ENCODE peak calls at places on chromosomes 11 and 22, in four cellular contexts. X, E, J and U are unnamed samples.

GRCh38 chr22:42468841-42469240 is 36.6 kb upstream of the NFAM1 start:
- DNase-seq in X (no peak), E (no peak), J (no peak), U (peak)

GRCh38 chr11:68828155-68828931 is 13.4 kb downstream of the CPT1A start:
- DNase-seq in X (no peak), E (no peak), J (no peak), U (no peak)

GRCh38 chr11:95229199-95230053 is 1.6 kb downstream of the SESN3 start:
- DNase-seq in X (peak), E (peak), J (no peak), U (no peak)

GRCh38 chr11:72767203-72768062 is 15.2 kb upstream of the ARAP1 start:
- DNase-seq in X (no peak), E (no peak), J (no peak), U (no peak)

GRCh38 chr11:42890773-42891172 is 421.0 kb upstream of the API5 start:
- DNase-seq in X (no peak), E (no peak), J (no peak), U (no peak)

GRCh38 chr11:94151903-94152677 is 23.4 kb downstream of the PANX1 start:
- DNase-seq in X (peak), E (no peak), J (no peak), U (peak)

GRCh38 chr11:47185305-47186075 is 744 bp downstream of the PACSIN3 start:
- DNase-seq in X (peak), E (no peak), J (no peak), U (peak)

GRCh38 chr11:18192988-18193387 is 20.4 kb downstream of the MRGPRX4 start:
- DNase-seq in X (no peak), E (no peak), J (no peak), U (no peak)

GRCh38 chr11:133835258-133836075 is 9.8 kb downstream of the SPATA19 start:
- DNase-seq in X (peak), E (no peak), J (peak), U (peak)

GRCh38 chr11:106456651-106457050 is 379.2 kb downstream of the AASDHPPT start:
- DNase-seq in X (no peak), E (no peak), J (no peak), U (peak)

GRCh38 chr11:46675949-46676348 is 24.5 kb downstream of the ARHGAP1 start:
- DNase-seq in X (no peak), E (no peak), J (no peak), U (no peak)

GRCh38 chr11:123111465-123111864 is 49.5 kb upstream of the HSPA8 start:
- DNase-seq in X (peak), E (peak), J (no peak), U (no peak)

GRCh38 chr11:32400196-32400595 is 35.1 kb downstream of the WT1 start:
- DNase-seq in X (no peak), E (no peak), J (no peak), U (peak)

GRCh38 chr22:35905894-35906293 is 122.7 kb downstream of the RBFOX2 start:
- DNase-seq in X (no peak), E (no peak), J (no peak), U (no peak)

GRCh38 chr11:109726061-109726460 is 304.1 kb downstream of the C11orf87 start:
- DNase-seq in X (no peak), E (no peak), J (no peak), U (no peak)

GRCh38 chr11:46170797-46171196 is 49.5 kb upstream of the PHF21A start:
- DNase-seq in X (no peak), E (no peak), J (no peak), U (no peak)

GRCh38 chr11:60842688-60843605 is 1.0 kb downstream of the CCDC86 start:
- DNase-seq in X (peak), E (no peak), J (no peak), U (no peak)

GRCh38 chr11:97856666-97857065 is 1164.1 kb upstream of the CNTN5 start:
- DNase-seq in X (no peak), E (no peak), J (no peak), U (no peak)

GRCh38 chr11:109696191-109696897 is 274.4 kb downstream of the C11orf87 start:
- DNase-seq in X (no peak), E (no peak), J (no peak), U (peak)

GRCh38 chr22:43922123-43922522 is 1.5 kb upstream of the PNPLA3 start:
- DNase-seq in X (no peak), E (no peak), J (no peak), U (no peak)

GRCh38 chr11:47267858-47268257 is 2.1 kb upstream of the MADD start:
- DNase-seq in X (no peak), E (no peak), J (no peak), U (no peak)

GRCh38 chr11:30348035-30348434 is 25.1 kb downstream of the ARL14EP start:
- DNase-seq in X (no peak), E (no peak), J (no peak), U (no peak)

GRCh38 chr11:120645639-120646038 is 134.1 kb downstream of the GRIK4 start:
- DNase-seq in X (no peak), E (no peak), J (no peak), U (no peak)

GRCh38 chr22:47400701-47401591 is 638.5 kb downstream of the TBC1D22A start:
- DNase-seq in X (no peak), E (no peak), J (no peak), U (no peak)

GRCh38 chr11:57529012-57529411 is 1.5 kb downstream of the TIMM10 start:
- DNase-seq in X (no peak), E (no peak), J (no peak), U (no peak)

DNA sequence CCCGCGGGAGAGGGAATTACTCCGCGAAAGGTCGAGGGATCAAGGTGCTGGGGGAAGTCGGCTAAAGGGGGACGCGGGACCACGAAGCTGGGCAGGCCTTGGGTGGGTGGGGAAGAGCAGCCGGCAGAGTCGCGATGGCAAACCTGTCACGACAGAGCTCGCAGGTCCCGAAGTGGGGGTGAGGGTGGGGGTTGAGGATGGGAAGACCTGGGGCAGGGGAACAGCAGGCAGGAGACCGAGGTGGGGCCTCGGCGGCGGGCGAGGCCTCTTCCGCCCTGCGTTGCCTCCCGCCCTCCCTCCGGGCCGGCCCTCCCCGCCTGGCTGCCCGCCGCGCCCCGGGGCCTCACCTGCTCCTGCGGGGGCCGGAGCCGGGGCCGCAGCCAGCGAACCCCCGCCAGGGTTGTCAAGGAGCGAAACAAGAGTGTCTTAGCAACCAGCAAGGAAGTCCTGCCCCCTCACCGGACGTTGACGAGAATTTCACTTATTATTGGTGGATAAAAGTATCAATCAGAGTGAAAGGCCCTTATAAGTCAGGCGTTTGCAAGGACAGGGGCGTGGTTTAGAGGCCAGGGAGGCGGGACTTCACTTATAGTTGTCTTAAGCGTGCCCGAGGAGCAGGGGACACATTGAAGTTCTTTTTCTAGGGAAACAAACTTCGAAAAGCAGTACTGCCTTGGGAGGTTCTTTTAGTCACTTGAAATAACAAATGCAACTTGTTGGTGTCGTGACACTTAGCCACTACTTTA is at the start of gene DNAL4:
- DNase-seq in X (peak), E (peak), J (peak), U (peak)
- H3K27ac ChIP-seq in X (peak), E (no peak), J (peak), U (peak)

GRCh38 chr11:117856892-117857291 is 19.6 kb downstream of the FXYD6 start:
- DNase-seq in X (no peak), E (no peak), J (no peak), U (no peak)

GRCh38 chr11:117856252-117856651 is 20.2 kb downstream of the FXYD6 start:
- DNase-seq in X (no peak), E (no peak), J (no peak), U (no peak)

GRCh38 chr11:117859713-117860112 is 16.7 kb downstream of the FXYD6 start:
- DNase-seq in X (no peak), E (no peak), J (no peak), U (no peak)

GRCh38 chr11:117859061-117859460 is 17.4 kb downstream of the FXYD6 start:
- DNase-seq in X (no peak), E (no peak), J (no peak), U (no peak)

GRCh38 chr11:117857734-117858369 is 18.6 kb downstream of the FXYD6 start:
- DNase-seq in X (no peak), E (no peak), J (no peak), U (no peak)
- H3K27ac ChIP-seq in X (no peak), E (no peak), J (no peak), U (no peak)

DNA sequence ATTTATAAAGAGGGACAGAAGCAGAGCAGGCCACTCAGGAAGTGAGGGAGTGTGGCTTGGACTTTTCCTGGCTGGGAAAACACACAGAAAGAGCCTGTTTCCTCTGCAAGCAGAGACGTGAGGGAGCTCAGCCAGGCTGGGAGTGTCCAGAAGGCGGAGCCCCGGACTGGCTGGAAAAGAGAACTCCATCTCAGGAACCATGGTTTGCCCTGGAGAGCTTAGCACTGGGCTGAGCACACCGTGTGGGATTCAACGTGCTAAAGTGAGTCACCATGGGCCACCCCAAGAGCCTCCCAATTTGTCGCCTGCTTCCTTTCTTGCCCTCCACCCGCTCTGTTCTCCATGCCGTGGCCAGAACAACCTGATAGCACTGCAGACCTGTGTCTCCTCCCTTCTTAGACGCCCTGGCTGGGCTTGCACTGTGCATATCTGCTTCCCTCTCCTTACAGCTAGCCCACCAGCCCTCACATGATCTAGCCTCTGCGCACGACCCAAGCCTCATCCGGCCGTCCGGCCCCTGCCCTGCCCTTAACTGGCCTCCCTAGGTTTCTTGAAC is 51.8 kb downstream of the GALNT18 start:
- DNase-seq in X (peak), E (no peak), J (no peak), U (no peak)
- H3K27ac ChIP-seq in X (no peak), E (no peak), J (peak), U (no peak)

GRCh38 chr11:3046190-3046589 is 11.0 kb downstream of the CARS1 start:
- DNase-seq in X (no peak), E (no peak), J (no peak), U (no peak)

GRCh38 chr11:3042496-3043314 is 14.5 kb downstream of the CARS1 start:
- DNase-seq in X (no peak), E (no peak), J (no peak), U (no peak)

GRCh38 chr11:3043315-3043871 is 13.8 kb downstream of the CARS1 start:
- DNase-seq in X (no peak), E (no peak), J (no peak), U (no peak)

GRCh38 chr11:3044915-3045314 is 12.3 kb downstream of the CARS1 start:
- DNase-seq in X (no peak), E (no peak), J (no peak), U (no peak)

DNA sequence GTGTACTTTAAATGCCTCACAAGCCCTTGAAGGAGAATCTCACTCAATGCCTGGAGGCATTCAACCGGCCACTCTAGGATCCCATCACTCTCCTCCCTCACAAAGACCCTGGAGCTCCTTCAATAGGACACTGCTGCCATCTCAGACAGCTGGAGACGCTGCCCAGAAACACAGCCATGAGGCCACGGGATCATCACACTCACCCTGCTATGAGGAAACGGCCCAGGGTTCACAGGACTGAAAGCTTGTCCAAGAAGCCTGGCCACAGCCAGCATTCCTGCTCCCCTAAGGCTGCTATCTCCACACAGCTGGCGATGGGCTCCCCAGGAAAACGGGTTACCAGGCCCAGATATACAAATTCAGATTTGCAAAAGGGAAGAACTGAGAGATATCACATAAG is 13.2 kb downstream of the CARS1 start:
- DNase-seq in X (no peak), E (no peak), J (no peak), U (no peak)
- H3K27ac ChIP-seq in X (peak), E (no peak), J (no peak), U (no peak)

GRCh38 chr11:111539426-111540113 is 950 bp upstream of the LAYN start:
- DNase-seq in X (no peak), E (no peak), J (no peak), U (no peak)

GRCh38 chr11:111540921-111541208 is 345 bp downstream of the LAYN start:
- DNase-seq in X (no peak), E (no peak), J (no peak), U (no peak)

GRCh38 chr11:111541209-111542061 is 915 bp downstream of the LAYN start:
- DNase-seq in X (peak), E (no peak), J (no peak), U (peak)

GRCh38 chr11:111538407-111539114 is 2.0 kb upstream of the LAYN start:
- DNase-seq in X (no peak), E (peak), J (no peak), U (no peak)

DNA sequence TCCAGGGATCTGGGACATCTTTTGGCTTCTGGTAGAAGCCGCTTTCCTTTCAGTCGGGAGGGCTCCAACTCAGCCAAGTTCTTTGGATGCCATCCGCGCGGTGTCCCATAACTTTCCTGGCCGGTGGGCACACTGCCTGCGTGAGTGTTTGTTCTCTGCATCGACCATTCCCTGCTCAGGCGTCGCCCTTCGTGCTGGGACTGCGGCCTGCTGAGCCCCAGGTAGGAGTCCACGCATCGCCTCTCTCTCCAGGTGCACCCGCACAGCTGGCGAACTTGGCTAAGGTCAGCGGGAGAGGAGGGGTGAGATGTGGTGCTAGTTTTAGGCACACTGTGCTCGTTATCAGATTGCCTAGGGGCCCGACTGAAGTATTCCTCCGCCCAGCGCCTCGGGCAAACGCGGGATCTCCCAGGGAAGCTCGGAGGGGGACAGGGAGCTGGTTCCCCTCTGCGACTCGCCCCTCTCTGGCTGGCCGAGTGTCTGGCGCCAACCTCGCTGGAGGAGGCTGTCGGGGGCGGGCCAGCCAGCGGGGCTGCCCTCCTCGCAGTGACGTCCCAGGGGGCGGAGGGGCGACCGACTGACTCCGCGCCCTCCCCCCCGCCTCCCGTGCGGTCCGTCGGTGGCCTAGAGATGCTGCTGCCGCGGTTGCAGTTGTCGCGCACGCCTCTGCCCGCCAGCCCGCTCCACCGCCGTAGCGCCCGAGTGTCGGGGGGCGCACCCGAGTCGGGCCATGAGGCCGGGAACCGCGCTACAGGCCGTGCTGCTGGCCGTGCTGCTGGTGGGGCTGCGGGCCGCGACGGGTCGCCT is at the start of gene LAYN:
- DNase-seq in X (no peak), E (no peak), J (no peak), U (peak)
- H3K27ac ChIP-seq in X (no peak), E (no peak), J (peak), U (peak)

GRCh38 chr22:20282901-20283673 is 15.0 kb upstream of the RTN4R start:
- DNase-seq in X (no peak), E (no peak), J (no peak), U (no peak)
- H3K27ac ChIP-seq in X (no peak), E (no peak), J (no peak), U (no peak)